ENCODE peak calls at places on chromosomes 4 and X, in six cellular contexts. G is GM23338, N is hepatocyte, B is OCI-LY7, D is PC-3, J is neural progenitor cell. W is an unnamed sample.

GRCh38 chr4:47913328-47913727 is 1.1 kb downstream of the NFXL1 start:
- DNase-seq in N (peak), J (peak), D (peak), G (peak), B (peak), W (peak)

GRCh38 chrX:81174286-81174685 is 27.4 kb downstream of the HMGN5 start:
- DNase-seq in B (peak), D (peak), N (peak), J (no peak), G (peak), W (peak)

GRCh38 chrX:136797787-136798186 is 17.1 kb upstream of the ARHGEF6 start:
- DNase-seq in D (no peak), J (no peak), G (peak), N (no peak), B (no peak), W (no peak)

GRCh38 chrX:103678199-103678993 is 8.1 kb downstream of the MORF4L2 start:
- DNase-seq in J (no peak), G (no peak), B (no peak), D (peak), N (no peak), W (peak)

GRCh38 chr4:102732678-102733445 is 27.9 kb downstream of the MANBA start:
- DNase-seq in B (no peak), N (no peak), D (no peak), G (no peak), J (no peak), W (no peak)

GRCh38 chr4:52825311-52826090 is 36.6 kb upstream of the RASL11B start:
- DNase-seq in D (peak), J (no peak), N (no peak), G (no peak), B (no peak), W (peak)

GRCh38 chr4:8709050-8709728 is 116.6 kb downstream of the CPZ start:
- DNase-seq in B (no peak), J (no peak), D (no peak), N (no peak), G (no peak), W (no peak)

GRCh38 chr4:108172780-108173598 is 4.3 kb upstream of the LEF1 start:
- DNase-seq in J (peak), N (peak), D (peak), G (peak), B (peak), W (peak)

GRCh38 chrX:55489315-55490009 is at the start of gene USP51:
- DNase-seq in D (no peak), G (peak), B (peak), N (peak), J (peak), W (peak)

GRCh38 chr4:113476800-113477199 is 284.7 kb downstream of the CAMK2D start:
- DNase-seq in N (no peak), J (no peak), D (peak), B (no peak), G (no peak), W (peak)

GRCh38 chrX:87299563-87300160 is 217.9 kb upstream of the KLHL4 start:
- DNase-seq in D (peak), N (peak), G (peak), B (peak), J (peak), W (peak)

GRCh38 chrX:33183366-33183765 is 28.0 kb downstream of the DMD start:
- DNase-seq in D (no peak), N (peak), B (peak), G (peak), J (no peak), W (no peak)

GRCh38 chrX:50497067-50497466 is 26.4 kb upstream of the DGKK start:
- DNase-seq in J (peak), N (no peak), D (no peak), B (no peak), G (peak), W (no peak)

GRCh38 chrX:28979876-28980275 is 392.6 kb downstream of the IL1RAPL1 start:
- DNase-seq in N (peak), G (no peak), D (no peak), J (no peak), B (no peak), W (no peak)

GRCh38 chr4:82380344-82380743 is 6.6 kb upstream of the HNRNPD start:
- DNase-seq in G (no peak), N (no peak), B (no peak), D (peak), J (no peak), W (peak)

GRCh38 chr4:38562751-38563198 is 101.2 kb upstream of the KLF3 start:
- DNase-seq in D (peak), G (no peak), J (no peak), B (no peak), N (no peak), W (peak)

GRCh38 chr4:20618010-20618409 is 82.2 kb upstream of the PACRGL start:
- DNase-seq in G (no peak), N (peak), D (no peak), J (peak), B (no peak), W (no peak)

GRCh38 chr4:182448281-182449151 is 205.3 kb downstream of the TENM3 start:
- DNase-seq in D (peak), J (peak), G (peak), B (no peak), N (peak), W (peak)

GRCh38 chrX:72402614-72403013 is 96.9 kb upstream of the CITED1 start:
- DNase-seq in G (no peak), N (no peak), D (no peak), B (no peak), J (no peak), W (no peak)

GRCh38 chr4:89270792-89271191 is 36.8 kb downstream of the GPRIN3 start:
- DNase-seq in D (no peak), N (no peak), J (no peak), B (no peak), G (no peak), W (no peak)

GRCh38 chr4:157099506-157099905 is 23.6 kb downstream of the GLRB start:
- DNase-seq in N (no peak), B (no peak), D (no peak), G (no peak), J (no peak), W (no peak)

GRCh38 chr4:2806392-2807355 is 13.8 kb downstream of the SH3BP2 start:
- DNase-seq in B (no peak), N (no peak), G (no peak), J (no peak), D (no peak), W (peak)

GRCh38 chrX:44106864-44107263 is 133.7 kb upstream of the NDP start:
- DNase-seq in G (no peak), N (no peak), J (no peak), D (no peak), B (no peak), W (no peak)

GRCh38 chrX:19683817-19684216 is 168.5 kb upstream of the MAP3K15 start:
- DNase-seq in G (no peak), N (no peak), B (no peak), J (no peak), D (no peak), W (no peak)

GRCh38 chrX:102765217-102765616 is 44.7 kb downstream of the GPRASP3 start:
- DNase-seq in J (no peak), G (no peak), D (peak), N (no peak), B (no peak), W (peak)

GRCh38 chrX:68894513-68895338 is 65.9 kb downstream of the EFNB1 start:
- DNase-seq in B (no peak), N (peak), J (peak), D (peak), G (peak), W (peak)

GRCh38 chr4:138090145-138090917 is 151.8 kb downstream of the SLC7A11 start:
- DNase-seq in D (peak), J (peak), G (peak), N (peak), B (peak), W (peak)

GRCh38 chr4:26576171-26576829 is 7.6 kb upstream of the TBC1D19 start:
- DNase-seq in J (peak), G (peak), B (no peak), D (peak), N (peak), W (peak)

GRCh38 chr4:188714488-188714887 is 575.2 kb downstream of the TRIML1 start:
- DNase-seq in D (no peak), N (no peak), J (no peak), G (no peak), B (no peak), W (peak)

GRCh38 chrX:115378471-115378870 is 89.0 kb downstream of the LUZP4 start:
- DNase-seq in G (no peak), N (no peak), J (no peak), B (no peak), D (peak), W (peak)

GRCh38 chr4:109816894-109817293 is 1.3 kb downstream of the GAR1 start:
- DNase-seq in G (no peak), D (no peak), N (no peak), J (no peak), B (no peak), W (peak)

GRCh38 chrX:152072236-152072635 is 66.1 kb downstream of the MAGEA10 start:
- DNase-seq in B (no peak), G (no peak), N (no peak), D (peak), J (no peak), W (peak)

GRCh38 chrX:45667666-45668065 is 467.0 kb upstream of the DIPK2B start:
- DNase-seq in N (no peak), D (peak), B (no peak), J (no peak), G (no peak), W (no peak)

GRCh38 chr4:105894570-105895323 is 524 bp upstream of the NPNT start:
- DNase-seq in G (peak), B (no peak), D (peak), N (peak), J (peak), W (peak)

GRCh38 chrX:134158821-134159512 is 78.0 kb upstream of the CCDC160 start:
- DNase-seq in N (no peak), G (no peak), B (no peak), J (no peak), D (no peak), W (no peak)

GRCh38 chr4:147741190-147741788 is 9.4 kb downstream of the ARHGAP10 start:
- DNase-seq in B (no peak), D (peak), N (no peak), J (peak), G (no peak), W (peak)

GRCh38 chr4:113837397-113837796 is 75.9 kb upstream of the CAMK2D start:
- DNase-seq in J (no peak), B (peak), D (peak), G (no peak), N (peak), W (peak)

GRCh38 chr4:158768577-158769174 is at the start of gene FNIP2:
- DNase-seq in B (peak), N (peak), G (peak), D (peak), J (peak), W (peak)

GRCh38 chr4:63379750-63380522 is 1029.3 kb downstream of the TECRL start:
- DNase-seq in N (no peak), D (no peak), G (no peak), J (no peak), B (no peak), W (no peak)

GRCh38 chr4:4720671-4721070 is 138.8 kb upstream of the MSX1 start:
- DNase-seq in J (no peak), D (no peak), N (no peak), B (no peak), G (no peak), W (no peak)

GRCh38 chr4:4717692-4718091 is 141.8 kb upstream of the MSX1 start:
- DNase-seq in B (no peak), G (no peak), N (no peak), D (peak), J (no peak), W (no peak)

GRCh38 chr4:4714330-4714729 is 145.1 kb upstream of the MSX1 start:
- DNase-seq in D (no peak), B (no peak), J (no peak), G (no peak), N (no peak), W (peak)

GRCh38 chr4:4721636-4722035 is 137.8 kb upstream of the MSX1 start:
- DNase-seq in N (no peak), G (no peak), J (no peak), B (no peak), D (no peak), W (no peak)

GRCh38 chr4:4719446-4719845 is 140.0 kb upstream of the MSX1 start:
- DNase-seq in B (no peak), G (peak), D (no peak), N (no peak), J (no peak), W (no peak)
- TF ChIP-seq EZH2phosphoT487 in B (no peak), G (no peak), D (no peak), N (no peak), J (no peak), W (no peak)

GRCh38 chr4:10118355-10119004 is 1.9 kb upstream of the WDR1 start:
- DNase-seq in J (no peak), G (no peak), B (no peak), D (no peak), N (no peak), W (no peak)

GRCh38 chr4:10121568-10122097 is 5.0 kb upstream of the WDR1 start:
- DNase-seq in D (no peak), N (peak), B (no peak), G (no peak), J (no peak), W (no peak)

GRCh38 chr4:10120943-10121567 is 4.5 kb upstream of the WDR1 start:
- DNase-seq in N (peak), D (no peak), G (no peak), B (no peak), J (no peak), W (no peak)

GRCh38 chr4:10119263-10119662 is 2.7 kb upstream of the WDR1 start:
- DNase-seq in D (no peak), G (peak), J (no peak), B (no peak), N (no peak), W (no peak)

DNA sequence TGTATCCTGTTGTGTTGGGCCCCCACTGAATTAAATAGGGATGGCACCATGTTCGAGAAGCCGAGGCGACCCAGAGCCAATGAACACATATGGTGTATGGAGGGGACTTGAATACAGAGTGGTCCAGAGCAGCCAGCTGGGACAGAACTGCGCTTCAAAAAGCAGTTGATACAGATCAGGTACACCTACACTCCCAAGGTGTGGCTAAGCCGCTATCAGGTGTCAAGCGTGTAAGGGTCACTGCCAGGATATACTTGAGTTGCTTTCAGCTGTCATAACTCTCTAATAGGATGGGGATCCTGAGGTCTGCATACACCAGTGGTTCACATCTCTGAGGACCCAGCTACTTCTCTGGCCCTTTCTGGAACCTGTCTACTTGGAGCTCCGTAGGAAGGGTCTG is 3.2 kb upstream of the WDR1 start:
- DNase-seq in G (no peak), D (no peak), J (no peak), B (no peak), N (no peak), W (no peak)
- TF ChIP-seq EZH2phosphoT487 in G (no peak), D (no peak), J (no peak), B (no peak), N (no peak), W (no peak)

GRCh38 chr4:36192922-36193321 is 51.4 kb downstream of the ARAP2 start:
- DNase-seq in J (no peak), G (no peak), D (no peak), B (no peak), N (no peak), W (no peak)

GRCh38 chr4:36198068-36198808 is 46.1 kb downstream of the ARAP2 start:
- DNase-seq in G (no peak), J (no peak), D (no peak), B (no peak), N (no peak), W (no peak)

GRCh38 chr4:36196145-36196925 is 48.0 kb downstream of the ARAP2 start:
- DNase-seq in G (no peak), D (no peak), J (no peak), N (no peak), B (no peak), W (no peak)

GRCh38 chr4:36198861-36199260 is 45.5 kb downstream of the ARAP2 start:
- DNase-seq in G (no peak), D (no peak), N (no peak), B (no peak), J (no peak), W (no peak)

DNA sequence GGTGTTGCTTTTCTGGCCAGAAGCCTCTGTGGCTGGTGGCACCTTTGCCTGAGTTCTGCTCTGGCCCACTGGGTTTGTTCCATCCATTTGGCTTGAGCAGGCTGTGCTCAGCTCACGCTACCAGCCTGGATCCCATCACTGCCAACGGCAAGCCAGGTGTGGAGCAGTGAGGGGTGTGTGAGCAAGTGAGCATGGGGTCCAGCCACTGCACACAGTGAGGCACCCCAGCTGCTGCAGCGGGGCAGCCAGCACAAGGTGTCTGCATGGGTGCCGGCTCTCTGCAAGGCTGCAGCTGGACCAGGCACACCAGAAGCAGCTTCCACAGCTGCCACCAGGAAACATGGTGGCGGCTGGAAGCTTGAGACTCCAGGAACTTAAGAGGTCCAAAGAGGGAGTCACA is 46.8 kb downstream of the ARAP2 start:
- DNase-seq in B (no peak), N (no peak), D (no peak), G (no peak), J (no peak), W (no peak)
- TF ChIP-seq EZH2phosphoT487 in B (no peak), N (no peak), D (no peak), G (no peak), J (no peak), W (no peak)

GRCh38 chrX:1222511-1223252 is 10.2 kb upstream of the CRLF2 start:
- DNase-seq in G (no peak), J (no peak), D (peak), N (no peak), B (no peak), W (peak)
- TF ChIP-seq EZH2phosphoT487 in G (no peak), J (no peak), D (no peak), N (no peak), B (no peak), W (no peak)

DNA sequence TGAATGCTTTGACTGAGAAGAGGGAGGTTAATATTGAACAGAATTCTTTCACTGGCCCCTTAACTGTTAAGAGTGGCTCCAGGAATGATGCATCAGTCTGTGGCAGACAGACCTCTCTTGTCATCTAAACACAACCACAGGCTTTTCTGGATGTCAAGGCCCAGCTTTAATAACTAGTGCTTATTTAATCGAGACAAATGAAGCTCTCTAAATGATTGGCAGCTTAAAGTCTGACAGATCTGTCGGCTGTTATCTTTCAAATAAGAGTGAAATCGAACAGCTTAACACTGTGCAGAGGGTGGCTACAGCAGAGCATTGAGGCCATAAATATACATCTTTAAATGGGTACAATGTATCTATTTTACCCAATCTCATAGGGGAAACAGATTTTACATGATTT is 500.8 kb upstream of the PABPC4L start:
- DNase-seq in J (no peak), G (no peak), D (no peak), N (no peak), B (no peak), W (no peak)
- TF ChIP-seq EZH2phosphoT487 in J (no peak), G (no peak), D (no peak), N (no peak), B (no peak), W (no peak)

GRCh38 chrX:670596-670995 is 40.0 kb downstream of the SHOX start:
- DNase-seq in D (no peak), B (no peak), J (no peak), G (peak), N (no peak), W (no peak)
- TF ChIP-seq EZH2phosphoT487 in D (no peak), B (no peak), J (no peak), G (no peak), N (no peak), W (no peak)

DNA sequence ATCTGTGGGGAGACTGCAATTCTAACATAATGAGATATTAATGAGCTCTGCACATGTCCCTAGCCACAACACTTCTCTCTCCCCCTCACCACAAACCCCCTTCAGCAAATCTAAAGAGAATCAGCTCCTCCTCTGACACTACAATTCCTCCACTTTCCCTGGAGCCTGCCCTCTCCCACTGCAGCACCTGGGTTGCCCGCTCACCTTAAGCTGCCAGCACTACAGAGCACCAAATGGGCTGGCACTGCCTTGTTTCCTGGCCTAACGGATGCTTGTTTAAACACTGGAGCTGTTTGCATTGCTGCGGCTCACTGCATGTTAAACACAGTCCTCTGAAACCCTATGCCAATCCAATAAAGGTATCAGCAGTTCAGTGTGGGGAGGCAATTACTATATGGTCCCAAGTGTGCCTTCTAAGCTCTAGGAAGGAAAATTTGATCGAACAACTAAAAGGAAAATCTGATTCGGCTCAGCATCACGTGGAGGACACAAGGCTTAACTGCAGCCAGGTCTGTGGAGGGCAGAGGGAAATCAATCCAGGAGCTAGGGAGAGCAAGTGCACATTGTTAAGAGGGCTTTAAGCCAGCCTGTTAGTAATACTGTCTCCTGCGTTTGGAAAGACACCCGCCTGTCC is 232.3 kb downstream of the MAML3 start:
- DNase-seq in B (no peak), G (no peak), N (no peak), D (peak), J (peak), W (no peak)
- TF ChIP-seq EZH2phosphoT487 in B (no peak), G (no peak), N (no peak), D (no peak), J (no peak), W (no peak)

DNA sequence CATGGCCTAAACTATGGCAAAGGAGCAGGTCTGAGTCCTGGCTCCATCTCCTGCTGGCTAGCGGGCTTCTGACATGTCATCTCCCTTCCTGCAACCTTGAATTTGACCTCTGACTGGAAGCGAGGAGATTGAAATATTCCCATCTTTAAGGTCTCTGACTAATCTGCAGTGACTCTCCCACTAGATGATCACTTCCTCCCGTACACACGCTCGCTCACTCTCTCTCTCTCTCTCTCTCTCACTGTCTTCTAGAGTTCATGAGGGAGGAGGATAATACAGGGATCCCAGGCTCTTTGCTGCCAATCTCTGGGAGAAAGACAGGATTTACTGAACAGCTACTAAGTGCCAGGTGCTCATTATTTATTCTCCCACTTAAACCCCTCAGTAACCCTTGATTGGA is 193.7 kb upstream of the C1QTNF7 start:
- DNase-seq in B (no peak), J (no peak), G (no peak), D (peak), N (no peak), W (peak)
- TF ChIP-seq EZH2phosphoT487 in B (no peak), J (no peak), G (no peak), D (no peak), N (no peak), W (no peak)

W was measured in GM23248.